ENCODE peak calls at places on chromosomes 6 and 20, in seven cellular contexts. D, E, O, C, F, N and J are unnamed samples.

GRCh38 chr20:62732766-62733165 is 24.1 kb downstream of the NTSR1 start:
- DNase-seq in O (no peak), D (no peak), F (no peak), N (no peak), E (no peak), C (no peak), J (no peak)

GRCh38 chr6:5854900-5855299 is 151.8 kb downstream of the NRN1 start:
- DNase-seq in N (no peak), E (no peak), O (no peak), C (no peak), F (no peak), D (no peak), J (no peak)

GRCh38 chr6:79731471-79731870 is 100.3 kb downstream of the SH3BGRL2 start:
- DNase-seq in E (no peak), C (no peak), F (no peak), O (no peak), D (no peak), N (no peak), J (peak)

GRCh38 chr6:88161921-88162320 is 4.2 kb downstream of the CNR1 start:
- DNase-seq in E (no peak), O (no peak), F (no peak), D (no peak), C (no peak), N (no peak), J (no peak)

GRCh38 chr6:120431841-120432240 is 902.4 kb downstream of the TBC1D32 start:
- DNase-seq in O (no peak), E (no peak), F (no peak), D (no peak), N (no peak), C (no peak), J (no peak)

GRCh38 chr6:149108398-149109100 is 209.0 kb upstream of the TAB2 start:
- DNase-seq in F (no peak), O (no peak), E (no peak), D (no peak), N (no peak), C (no peak), J (no peak)

GRCh38 chr6:127933852-127934840 is 33.3 kb upstream of the THEMIS start:
- DNase-seq in C (no peak), N (peak), D (no peak), F (no peak), E (no peak), O (no peak), J (no peak)

GRCh38 chr20:57893364-57894001 is 183.7 kb upstream of the PMEPA1 start:
- DNase-seq in C (peak), N (no peak), E (no peak), D (no peak), F (no peak), O (no peak), J (peak)

GRCh38 chr6:1890071-1890470 is 280.4 kb downstream of the FOXC1 start:
- DNase-seq in D (no peak), N (no peak), E (no peak), F (no peak), O (no peak), C (no peak), J (no peak)